ENCODE peak calls at places on chromosomes 7 and 10, in five cellular contexts. C, T, M, Z and V are unnamed samples.

GRCh38 chr10:88032566-88032965 is 169.1 kb downstream of the PTEN start:
- DNase-seq in C (no peak), T (no peak), M (no peak), Z (no peak), V (no peak)

GRCh38 chr7:155945670-155946325 is 133.5 kb upstream of the SHH start:
- DNase-seq in C (no peak), T (no peak), M (no peak), Z (no peak), V (no peak)

GRCh38 chr10:122841569-122841968 is 4.1 kb downstream of the CUZD1 start:
- DNase-seq in C (no peak), T (no peak), M (no peak), Z (no peak), V (no peak)

GRCh38 chr7:16841681-16842080 is 36.9 kb upstream of the AGR2 start:
- DNase-seq in C (no peak), T (no peak), M (no peak), Z (no peak), V (no peak)

GRCh38 chr7:111413796-111414195 is 148.5 kb downstream of the IMMP2L start:
- DNase-seq in C (no peak), T (no peak), M (no peak), Z (no peak), V (no peak)

GRCh38 chr10:132243646-132244045 is 56.9 kb downstream of the DPYSL4 start:
- DNase-seq in C (no peak), T (no peak), M (no peak), Z (no peak), V (no peak)

GRCh38 chr7:138538518-138538917 is 78.5 kb downstream of the TRIM24 start:
- DNase-seq in C (no peak), T (no peak), M (no peak), Z (no peak), V (no peak)

GRCh38 chr7:13312327-13312726 is 624.9 kb downstream of the ARL4A start:
- DNase-seq in C (no peak), T (no peak), M (no peak), Z (no peak), V (no peak)

GRCh38 chr7:54802841-54803240 is 43.8 kb upstream of the SEC61G start:
- DNase-seq in C (no peak), T (no peak), M (no peak), Z (no peak), V (no peak)

GRCh38 chr10:96075977-96076376 is 32.6 kb downstream of the CCNJ start:
- DNase-seq in C (no peak), T (no peak), M (no peak), Z (no peak), V (no peak)

GRCh38 chr7:103685646-103686418 is 239.8 kb upstream of the SLC26A5 start:
- DNase-seq in C (no peak), T (no peak), M (no peak), Z (no peak), V (no peak)

GRCh38 chr7:21221130-21221529 is 206.8 kb upstream of the SP4 start:
- DNase-seq in C (no peak), T (no peak), M (no peak), Z (no peak), V (no peak)

GRCh38 chr7:156067156-156067555 is 254.9 kb upstream of the SHH start:
- DNase-seq in C (no peak), T (no peak), M (no peak), Z (no peak), V (no peak)

GRCh38 chr10:11687779-11688447 is 54.3 kb upstream of the ECHDC3 start:
- DNase-seq in C (peak), T (no peak), M (no peak), Z (no peak), V (no peak)

GRCh38 chr10:71684356-71685173 is 35.0 kb downstream of the C10orf105 start:
- DNase-seq in C (no peak), T (peak), M (no peak), Z (no peak), V (no peak)

GRCh38 chr10:124992462-124993344 is 50.8 kb downstream of the ZRANB1 start:
- DNase-seq in C (peak), T (no peak), M (no peak), Z (peak), V (no peak)

GRCh38 chr10:974785-975074 is 13.5 kb upstream of the GTPBP4 start:
- DNase-seq in C (no peak), T (no peak), M (no peak), Z (no peak), V (no peak)

GRCh38 chr7:37916673-37917660 is at the start of gene SFRP4:
- DNase-seq in C (peak), T (peak), M (peak), Z (peak), V (no peak)

GRCh38 chr10:110979611-110980010 is 60.2 kb downstream of the SHOC2 start:
- DNase-seq in C (no peak), T (no peak), M (no peak), Z (no peak), V (no peak)

GRCh38 chr7:96591900-96592676 is 117.6 kb downstream of the SEM1 start:
- DNase-seq in C (no peak), T (no peak), M (no peak), Z (no peak), V (no peak)

GRCh38 chr7:127780489-127780888 is 128.5 kb downstream of the SND1 start:
- DNase-seq in C (no peak), T (no peak), M (no peak), Z (no peak), V (no peak)

GRCh38 chr7:114823290-114823689 is 98.6 kb upstream of the MDFIC start:
- DNase-seq in C (no peak), T (no peak), M (no peak), Z (no peak), V (no peak)

DNA sequence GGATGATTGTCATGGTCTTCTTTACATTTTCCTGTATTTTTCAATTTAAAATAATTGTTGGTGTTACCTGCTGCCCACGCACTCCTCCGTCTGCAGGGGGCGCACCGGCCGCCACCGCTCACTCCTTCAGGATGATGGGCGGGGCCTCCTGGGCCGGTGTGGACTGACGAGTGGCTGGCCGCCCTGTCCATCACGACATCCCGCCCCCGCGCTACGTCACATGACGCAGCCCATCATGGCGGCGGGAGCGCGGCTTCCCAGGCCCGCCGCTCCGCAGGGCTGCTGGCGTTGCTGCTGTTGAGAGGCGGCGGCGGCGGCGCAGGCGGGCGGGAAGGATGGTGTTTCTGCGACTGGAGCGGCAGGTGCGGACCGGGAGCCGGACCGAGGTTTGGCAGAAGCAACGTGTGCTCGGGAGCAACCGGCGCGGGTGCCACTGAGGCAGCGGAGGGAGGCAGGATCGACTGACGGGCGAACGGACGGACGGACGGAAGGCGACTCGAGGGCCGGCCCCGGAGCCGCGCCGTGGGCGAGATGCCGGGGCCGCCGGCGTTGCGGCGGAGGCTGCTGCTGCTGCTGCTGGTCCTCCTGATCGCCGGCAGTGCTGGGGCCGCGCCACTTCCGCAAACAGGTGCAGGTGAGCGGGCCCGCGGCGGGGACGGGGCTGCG is at the start of gene LMTK2:
- DNase-seq in C (peak), T (peak), M (peak), Z (peak), V (peak)
- TF ChIP-seq POLR2A in C (peak), T (peak), M (peak), Z (peak), V (peak)

DNA sequence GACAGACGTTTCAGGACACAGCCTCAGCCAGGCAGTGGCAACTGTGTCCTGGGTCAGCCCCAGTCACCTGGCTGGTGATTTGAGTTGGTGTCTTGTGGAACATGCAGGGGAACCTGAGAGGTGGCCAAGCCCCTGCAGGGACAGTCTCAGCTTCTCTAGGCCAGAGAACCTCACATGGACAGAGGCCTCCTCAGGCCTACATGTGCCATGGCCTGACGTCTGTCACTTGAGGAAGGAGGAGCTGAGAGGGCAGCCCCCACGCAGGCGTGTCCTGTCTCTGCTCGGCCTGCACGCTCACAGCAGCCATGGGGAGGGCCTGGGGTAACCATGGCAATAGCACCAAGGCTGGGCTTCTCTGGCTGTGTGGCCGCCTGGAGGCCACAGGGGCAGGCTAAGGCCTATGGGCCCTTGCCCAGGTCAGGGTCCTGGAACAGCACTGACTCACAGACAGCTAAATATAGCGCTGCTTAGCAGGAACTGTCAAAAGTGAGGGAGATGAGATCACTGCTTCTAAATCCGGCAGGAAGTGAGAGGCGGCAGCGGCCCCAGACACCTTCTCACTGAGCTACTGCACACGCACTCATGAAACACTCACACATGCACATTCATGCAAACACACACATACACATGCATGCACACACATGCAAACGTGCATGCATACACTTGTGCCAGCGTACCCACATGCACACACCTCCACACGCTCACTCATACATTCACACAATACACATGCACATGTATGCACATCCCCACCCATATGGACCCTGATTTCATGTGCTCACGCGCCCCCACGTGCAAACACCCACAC is 57.0 kb downstream of the YKT6 start:
- DNase-seq in C (peak), T (peak), M (no peak), Z (peak), V (peak)
- TF ChIP-seq POLR2A in C (no peak), T (no peak), M (no peak), Z (no peak), V (no peak)

DNA sequence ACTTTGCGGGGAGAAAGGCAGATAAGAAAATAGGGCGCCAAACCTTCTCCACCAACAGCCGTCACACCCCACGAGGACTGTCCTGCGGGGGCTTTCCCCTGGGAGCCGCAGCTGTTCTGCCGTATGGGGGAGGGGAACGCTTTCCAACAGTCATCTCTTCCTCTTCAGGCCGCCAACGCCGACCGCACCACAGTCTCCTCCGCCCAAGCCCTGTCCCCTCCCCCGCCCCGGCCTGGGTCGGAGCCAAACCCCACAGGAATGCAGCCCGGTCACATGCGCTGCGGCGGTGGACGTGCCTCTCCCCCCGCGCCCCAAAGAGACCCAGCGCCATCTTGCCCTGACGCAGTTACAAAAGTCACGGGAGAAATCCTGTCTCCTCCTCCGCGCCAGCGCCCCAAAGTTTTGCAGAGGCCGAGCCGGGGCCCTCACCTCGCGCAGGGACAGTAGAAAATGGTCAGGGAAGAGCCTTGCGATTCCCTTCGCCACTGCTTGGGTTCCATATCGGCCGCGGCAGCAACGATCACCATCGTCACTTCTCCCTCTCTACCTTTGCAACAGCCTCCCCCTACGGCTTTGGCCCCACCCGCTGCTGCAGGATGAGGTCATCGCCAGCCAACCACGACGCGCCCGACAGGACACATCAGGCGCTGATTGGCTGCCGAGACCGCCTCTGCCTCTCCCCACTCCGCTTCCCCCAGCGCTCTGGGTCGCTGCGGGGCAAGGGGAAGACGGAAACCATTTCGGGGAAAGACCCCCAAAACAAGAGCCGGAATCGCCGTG is 1.3 kb upstream of the KMT2E start:
- DNase-seq in C (peak), T (peak), M (peak), Z (peak), V (peak)
- TF ChIP-seq POLR2A in C (no peak), T (peak), M (peak), Z (peak), V (peak)

DNA sequence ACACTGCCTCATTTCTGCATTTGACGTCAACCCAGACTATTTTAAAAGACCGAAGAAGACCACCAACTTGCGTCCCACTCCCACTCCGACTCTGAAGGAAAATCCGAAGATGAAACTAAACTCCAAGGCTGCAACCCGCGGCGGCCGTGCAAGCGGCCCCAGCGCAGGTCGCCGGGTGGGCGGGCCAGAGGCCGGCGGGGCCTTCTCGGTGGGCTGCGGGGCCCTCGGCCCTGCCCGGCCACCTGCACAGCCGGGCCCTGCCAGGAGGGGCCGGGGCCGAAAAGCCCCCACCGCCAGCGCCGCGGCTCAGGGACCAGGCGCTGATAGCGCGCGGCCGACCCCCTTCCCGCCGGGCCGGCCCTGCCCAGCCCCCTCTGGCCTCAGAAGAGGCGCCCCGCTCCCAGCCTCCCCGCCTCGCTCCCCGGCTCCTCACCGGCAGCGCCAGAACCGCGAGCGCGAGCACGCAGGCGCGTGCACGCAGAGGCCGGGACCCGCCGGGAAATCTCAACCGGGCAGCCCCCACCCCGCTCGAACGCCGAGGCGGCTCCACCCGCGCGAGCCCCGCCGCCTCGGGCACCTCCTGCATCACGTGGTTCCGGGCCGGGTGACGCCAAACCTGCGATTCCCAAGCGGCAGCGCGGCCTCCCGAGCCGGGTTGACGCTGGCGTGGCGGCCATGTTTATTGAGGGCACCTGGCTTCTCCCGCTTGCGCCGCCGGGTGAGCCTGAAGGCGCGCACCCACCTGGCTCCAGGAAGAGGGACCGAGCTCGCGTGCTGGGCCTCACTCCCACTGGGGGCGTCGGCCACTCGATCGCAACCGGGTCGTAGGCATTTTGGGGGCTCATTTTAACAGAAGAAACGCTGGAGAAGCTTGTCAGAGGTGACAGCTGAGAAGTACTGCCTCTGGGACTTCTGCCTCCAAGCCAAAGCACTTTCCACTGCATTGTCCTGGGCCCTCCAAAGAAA is at the start of gene C7orf25:
- DNase-seq in C (peak), T (peak), M (peak), Z (peak), V (peak)
- TF ChIP-seq POLR2A in C (peak), T (peak), M (peak), Z (peak), V (no peak)

GRCh38 chr7:45582136-45582742 is 8.1 kb downstream of the ADCY1 start:
- DNase-seq in C (no peak), T (no peak), M (no peak), Z (no peak), V (no peak)
- TF ChIP-seq POLR2A in C (no peak), T (no peak), M (no peak), Z (no peak), V (no peak)

GRCh38 chr7:100433592-100434296 is 2.6 kb downstream of the PPP1R35 start:
- DNase-seq in C (peak), T (no peak), M (no peak), Z (no peak), V (no peak)
- TF ChIP-seq POLR2A in C (no peak), T (peak), M (no peak), Z (no peak), V (peak)

GRCh38 chr10:133350283-133350949 is 3.2 kb downstream of the PRAP1 start:
- DNase-seq in C (no peak), T (no peak), M (no peak), Z (no peak), V (no peak)
- TF ChIP-seq POLR2A in C (no peak), T (no peak), M (no peak), Z (no peak), V (no peak)

DNA sequence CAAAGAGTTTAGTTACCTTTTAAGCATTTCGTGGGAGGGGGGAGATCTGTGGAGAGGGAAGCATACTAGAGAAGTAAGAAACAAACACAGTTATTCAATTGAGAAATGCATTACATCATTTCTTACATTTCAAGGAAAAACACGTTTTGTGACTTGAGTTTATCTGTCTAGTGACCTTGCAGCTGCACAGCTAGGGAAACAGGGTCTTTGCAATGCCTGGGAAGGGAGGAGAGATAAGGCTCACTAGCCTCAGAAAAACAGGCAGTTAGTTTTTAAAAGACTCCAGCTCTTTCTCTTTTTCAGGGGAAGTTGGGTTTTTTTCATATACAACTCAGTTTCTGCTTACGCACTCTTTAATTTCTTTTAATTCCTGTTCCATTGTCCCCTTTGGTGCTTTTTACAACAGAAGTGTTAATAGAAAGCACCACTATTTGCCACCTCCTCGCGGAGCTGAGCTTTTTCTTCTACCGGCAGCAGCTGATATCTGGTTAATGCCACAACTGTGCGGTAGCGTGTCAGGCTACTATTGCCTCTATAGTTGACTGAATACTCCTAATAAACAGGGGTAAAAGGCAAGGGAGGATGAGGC is 5.6 kb downstream of the CYP3A43 start:
- DNase-seq in C (peak), T (peak), M (no peak), Z (no peak), V (no peak)
- TF ChIP-seq POLR2A in C (no peak), T (no peak), M (no peak), Z (no peak), V (no peak)